ENCODE peak calls at places on chromosomes 5 and 9, in six cellular contexts. One of them, this sample, is unnamed.
A peak's percentile ranks its signal among the peaks of the same experiment; 100 is the strongest.

GRCh38 chr9:128304971-128305288 is 17.3 kb downstream of the TRUB2 start:
- DNase-seq in GM12878: no peak
- DNase-seq in HL-60: no peak
- DNase-seq in transverse colon: peak; percentile 18
- DNase-seq in SK-N-SH: no peak
- DNase-seq in spleen: no peak
- DNase-seq in this sample: no peak

GRCh38 chr9:87359958-87360601 is 137.6 kb upstream of the DAPK1 start:
- DNase-seq in transverse colon: no peak
- DNase-seq in SK-N-SH: no peak
- DNase-seq in GM12878: no peak
- DNase-seq in HL-60: no peak
- DNase-seq in spleen: no peak
- DNase-seq in this sample: no peak

GRCh38 chr9:84445737-84446136 is 105.2 kb upstream of the SLC28A3 start:
- DNase-seq in HL-60: no peak
- DNase-seq in SK-N-SH: no peak
- DNase-seq in spleen: no peak
- DNase-seq in transverse colon: no peak
- DNase-seq in GM12878: no peak
- DNase-seq in this sample: no peak

GRCh38 chr9:117720066-117720465 is 15.9 kb downstream of the TLR4 start:
- DNase-seq in GM12878: no peak
- DNase-seq in SK-N-SH: no peak
- DNase-seq in transverse colon: no peak
- DNase-seq in spleen: no peak
- DNase-seq in HL-60: no peak
- DNase-seq in this sample: no peak

GRCh38 chr9:96251451-96251850 is 50.5 kb downstream of the HSD17B3 start:
- DNase-seq in HL-60: no peak
- DNase-seq in transverse colon: no peak
- DNase-seq in SK-N-SH: no peak
- DNase-seq in spleen: no peak
- DNase-seq in GM12878: no peak
- DNase-seq in this sample: no peak

GRCh38 chr5:137072376-137073174 is 426.6 kb downstream of the SPOCK1 start:
- DNase-seq in HL-60: no peak
- DNase-seq in SK-N-SH: no peak
- DNase-seq in transverse colon: no peak
- DNase-seq in GM12878: no peak
- DNase-seq in spleen: no peak
- DNase-seq in this sample: no peak

GRCh38 chr9:93713716-93714115 is 137.3 kb downstream of the PHF2 start:
- DNase-seq in SK-N-SH: no peak
- DNase-seq in transverse colon: no peak
- DNase-seq in GM12878: no peak
- DNase-seq in HL-60: no peak
- DNase-seq in spleen: no peak
- DNase-seq in this sample: no peak

GRCh38 chr9:14313951-14314423 is at the start of gene NFIB:
- DNase-seq in HL-60: no peak
- DNase-seq in spleen: peak; percentile 78
- DNase-seq in transverse colon: peak; percentile 36
- DNase-seq in GM12878: no peak
- DNase-seq in SK-N-SH: peak; percentile 88
- DNase-seq in this sample: no peak

GRCh38 chr5:93192107-93192506 is 388.9 kb downstream of the NR2F1-AS1 start:
- DNase-seq in spleen: no peak
- DNase-seq in HL-60: no peak
- DNase-seq in transverse colon: no peak
- DNase-seq in SK-N-SH: no peak
- DNase-seq in GM12878: no peak
- DNase-seq in this sample: no peak

GRCh38 chr9:4097991-4098390 is 201.9 kb downstream of the GLIS3 start:
- DNase-seq in spleen: no peak
- DNase-seq in SK-N-SH: no peak
- DNase-seq in HL-60: no peak
- DNase-seq in GM12878: no peak
- DNase-seq in transverse colon: no peak
- DNase-seq in this sample: no peak

GRCh38 chr5:18507114-18507513 is 872.9 kb downstream of the TAF11L14 start:
- DNase-seq in transverse colon: no peak
- DNase-seq in SK-N-SH: no peak
- DNase-seq in GM12878: no peak
- DNase-seq in HL-60: no peak
- DNase-seq in spleen: no peak
- DNase-seq in this sample: no peak

GRCh38 chr5:76363385-76364261 is 39.5 kb upstream of the IQGAP2 start:
- DNase-seq in transverse colon: peak; percentile 84
- DNase-seq in SK-N-SH: no peak
- DNase-seq in GM12878: no peak
- DNase-seq in spleen: no peak
- DNase-seq in HL-60: no peak
- DNase-seq in this sample: no peak

GRCh38 chr5:140258016-140258415 is 44.9 kb downstream of the PFDN1 start:
- DNase-seq in HL-60: no peak
- DNase-seq in spleen: no peak
- DNase-seq in transverse colon: no peak
- DNase-seq in GM12878: no peak
- DNase-seq in SK-N-SH: no peak
- DNase-seq in this sample: no peak

GRCh38 chr9:128885376-128885775 is 3.4 kb downstream of the LRRC8A start:
- DNase-seq in spleen: no peak
- DNase-seq in GM12878: no peak
- DNase-seq in transverse colon: no peak
- DNase-seq in HL-60: no peak
- DNase-seq in SK-N-SH: no peak
- DNase-seq in this sample: no peak

GRCh38 chr5:453725-454481 is 10.9 kb downstream of the EXOC3 start:
- DNase-seq in transverse colon: peak; percentile 6
- DNase-seq in GM12878: no peak
- DNase-seq in SK-N-SH: no peak
- DNase-seq in spleen: peak; percentile 67
- DNase-seq in HL-60: no peak
- DNase-seq in this sample: no peak

GRCh38 chr5:66814146-66814991 is 218.2 kb downstream of the MAST4 start:
- DNase-seq in GM12878: peak; percentile 5
- DNase-seq in spleen: no peak
- DNase-seq in SK-N-SH: peak; percentile 66
- DNase-seq in transverse colon: peak; percentile 37
- DNase-seq in HL-60: no peak
- DNase-seq in this sample: peak; percentile 18

GRCh38 chr5:111983459-111983858 is 226.5 kb upstream of the NREP start:
- DNase-seq in GM12878: no peak
- DNase-seq in transverse colon: no peak
- DNase-seq in spleen: no peak
- DNase-seq in SK-N-SH: no peak
- DNase-seq in HL-60: no peak
- DNase-seq in this sample: no peak

GRCh38 chr9:113369583-113370140 is 7.1 kb downstream of the HDHD3 start:
- DNase-seq in HL-60: no peak
- DNase-seq in GM12878: no peak
- DNase-seq in spleen: no peak
- DNase-seq in SK-N-SH: no peak
- DNase-seq in transverse colon: no peak
- DNase-seq in this sample: no peak

GRCh38 chr9:104412238-104412637 is 91.8 kb upstream of the OR13F1 start:
- DNase-seq in SK-N-SH: no peak
- DNase-seq in spleen: no peak
- DNase-seq in GM12878: no peak
- DNase-seq in HL-60: no peak
- DNase-seq in transverse colon: no peak
- DNase-seq in this sample: no peak

GRCh38 chr5:1934801-1935429 is 52.2 kb upstream of the IRX4 start:
- DNase-seq in transverse colon: no peak
- DNase-seq in SK-N-SH: no peak
- DNase-seq in spleen: no peak
- DNase-seq in HL-60: no peak
- DNase-seq in GM12878: no peak
- DNase-seq in this sample: no peak

GRCh38 chr9:113920872-113921271 is 44.8 kb downstream of the ZNF618 start:
- DNase-seq in SK-N-SH: no peak
- DNase-seq in HL-60: no peak
- DNase-seq in transverse colon: no peak
- DNase-seq in GM12878: no peak
- DNase-seq in spleen: no peak
- DNase-seq in this sample: no peak

GRCh38 chr9:92614763-92615441 is 55.0 kb downstream of the IPPK start:
- DNase-seq in SK-N-SH: no peak
- DNase-seq in HL-60: no peak
- DNase-seq in spleen: no peak
- DNase-seq in transverse colon: no peak
- DNase-seq in GM12878: no peak
- DNase-seq in this sample: no peak

GRCh38 chr9:111631071-111631971 is at the start of gene DNAJC25:
- DNase-seq in HL-60: peak; percentile 97
- DNase-seq in transverse colon: peak; percentile 97
- DNase-seq in SK-N-SH: peak; percentile 99
- DNase-seq in spleen: peak; percentile 99
- DNase-seq in GM12878: peak; percentile 97
- DNase-seq in this sample: peak; percentile 92

GRCh38 chr9:111634860-111635259 is 3.7 kb downstream of the DNAJC25 start:
- DNase-seq in spleen: no peak
- DNase-seq in HL-60: no peak
- DNase-seq in transverse colon: no peak
- DNase-seq in GM12878: no peak
- DNase-seq in SK-N-SH: no peak
- DNase-seq in this sample: no peak

GRCh38 chr9:111632051-111632450 is 917 bp downstream of the DNAJC25 start:
- DNase-seq in spleen: no peak
- DNase-seq in HL-60: peak; percentile 42
- DNase-seq in GM12878: no peak
- DNase-seq in transverse colon: no peak
- DNase-seq in SK-N-SH: no peak
- DNase-seq in this sample: no peak

GRCh38 chr9:111633389-111633736 is 2.2 kb downstream of the DNAJC25 start:
- DNase-seq in spleen: no peak
- DNase-seq in HL-60: no peak
- DNase-seq in transverse colon: no peak
- DNase-seq in SK-N-SH: no peak
- DNase-seq in GM12878: no peak
- DNase-seq in this sample: no peak

DNA sequence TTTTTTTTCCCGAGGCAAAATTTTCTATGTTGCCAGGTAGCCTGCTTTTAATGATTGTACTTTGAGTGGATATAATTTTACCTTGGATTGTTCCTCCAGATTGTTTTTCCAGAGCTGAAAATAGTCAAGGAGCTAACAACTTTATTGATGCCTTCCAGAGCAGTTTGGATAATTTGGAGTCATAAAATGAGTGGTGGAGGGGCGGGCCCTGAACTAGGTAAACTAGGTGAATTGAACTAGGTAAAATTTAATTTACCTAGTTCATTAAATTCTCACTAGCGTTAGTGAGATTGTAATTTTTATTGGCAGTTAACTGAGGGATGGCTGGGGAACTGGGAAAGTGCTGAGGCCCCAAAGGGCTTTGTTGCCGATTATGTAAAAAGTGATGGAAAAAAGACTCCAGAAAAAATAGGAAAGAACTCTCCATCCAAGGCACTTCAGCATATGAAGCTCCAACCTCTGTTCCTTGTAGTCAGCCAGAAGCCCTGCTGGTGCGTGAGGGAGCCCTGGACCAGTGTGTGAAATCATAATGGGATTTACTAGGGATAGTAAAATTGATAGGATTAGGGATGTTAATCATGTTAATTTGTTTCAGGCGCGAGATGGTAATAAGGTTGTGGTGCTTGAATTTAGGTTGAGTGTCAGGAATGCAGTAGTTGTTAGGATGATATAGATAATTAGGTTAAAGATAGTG is 1.7 kb downstream of the DNAJC25 start:
- DNase-seq in SK-N-SH: no peak
- DNase-seq in transverse colon: no peak
- DNase-seq in GM12878: no peak
- DNase-seq in spleen: no peak
- DNase-seq in HL-60: no peak
- DNase-seq in this sample: no peak
- H3K4me3 ChIP-seq in SK-N-SH: peak overlapping the region; percentile 97
- H3K4me3 ChIP-seq in transverse colon: peak overlapping the region; percentile 60
- H3K4me3 ChIP-seq in GM12878: peak overlapping the region; percentile 86
- H3K4me3 ChIP-seq in spleen: no peak overlapping the region
- H3K4me3 ChIP-seq in HL-60: peak overlapping the region; percentile 81
- H3K4me3 ChIP-seq in this sample: peak overlapping the region; percentile 98

DNA sequence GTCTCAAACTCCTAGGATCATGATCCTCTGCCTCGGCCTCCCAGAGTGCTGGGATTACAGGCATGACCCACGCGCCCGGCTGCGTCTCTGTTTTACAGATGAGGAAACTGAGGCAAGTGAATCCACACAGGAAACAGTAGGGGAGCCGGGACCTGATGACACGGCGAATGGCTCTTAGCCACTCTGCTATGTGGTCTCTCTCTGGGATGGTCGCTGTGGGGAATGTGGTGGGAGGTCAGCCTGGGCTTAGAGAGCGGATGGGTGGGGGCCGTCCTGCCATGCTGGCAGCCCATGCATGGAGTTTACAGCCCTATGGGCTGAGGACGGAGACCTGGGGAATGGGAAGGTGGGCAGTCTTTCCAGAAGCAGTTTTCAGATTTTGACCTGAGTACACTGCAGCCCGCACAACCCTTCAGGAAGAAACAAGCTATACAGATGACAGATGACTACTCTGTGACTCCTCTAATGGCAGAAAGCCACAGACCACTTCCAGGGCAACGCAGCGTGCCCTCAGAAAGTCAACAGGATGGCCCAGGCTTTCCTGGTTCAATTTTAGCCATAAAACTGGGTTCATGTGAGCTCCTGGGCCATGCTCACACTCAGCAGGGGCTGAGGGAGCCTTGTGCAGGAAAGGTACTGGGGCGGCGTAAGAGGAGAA is 136.1 kb upstream of the RAPGEF1 start:
- DNase-seq in HL-60: no peak
- DNase-seq in SK-N-SH: no peak
- DNase-seq in GM12878: no peak
- DNase-seq in spleen: peak; percentile 36
- DNase-seq in transverse colon: no peak
- DNase-seq in this sample: no peak
- TF ChIP-seq POLR2AphosphoS5 in HL-60: no peak
- TF ChIP-seq POLR2AphosphoS5 in SK-N-SH: no peak
- TF ChIP-seq POLR2AphosphoS5 in GM12878: no peak
- TF ChIP-seq POLR2AphosphoS5 in spleen: no peak
- TF ChIP-seq POLR2AphosphoS5 in transverse colon: no peak
- TF ChIP-seq POLR2AphosphoS5 in this sample: no peak

GRCh38 chr5:83059341-83059740 is 17.9 kb downstream of the TMEM167A start:
- DNase-seq in spleen: no peak
- DNase-seq in HL-60: no peak
- DNase-seq in GM12878: no peak
- DNase-seq in SK-N-SH: no peak
- DNase-seq in transverse colon: no peak
- DNase-seq in this sample: no peak

GRCh38 chr5:83055166-83055565 is 22.0 kb downstream of the TMEM167A start:
- DNase-seq in HL-60: no peak
- DNase-seq in GM12878: no peak
- DNase-seq in SK-N-SH: no peak
- DNase-seq in spleen: no peak
- DNase-seq in transverse colon: no peak
- DNase-seq in this sample: no peak

GRCh38 chr5:83058718-83059117 is 18.5 kb downstream of the TMEM167A start:
- DNase-seq in SK-N-SH: no peak
- DNase-seq in transverse colon: no peak
- DNase-seq in HL-60: no peak
- DNase-seq in spleen: no peak
- DNase-seq in GM12878: no peak
- DNase-seq in this sample: no peak
- H3K4me3 ChIP-seq in SK-N-SH: no peak overlapping the region
- H3K4me3 ChIP-seq in transverse colon: no peak overlapping the region
- H3K4me3 ChIP-seq in HL-60: no peak overlapping the region
- H3K4me3 ChIP-seq in spleen: no peak overlapping the region
- H3K4me3 ChIP-seq in GM12878: no peak overlapping the region
- H3K4me3 ChIP-seq in this sample: no peak overlapping the region

GRCh38 chr5:59745422-59745863 is 148.1 kb downstream of the PDE4D start:
- DNase-seq in spleen: no peak
- DNase-seq in transverse colon: peak; percentile 32
- DNase-seq in SK-N-SH: no peak
- DNase-seq in GM12878: no peak
- DNase-seq in HL-60: no peak
- DNase-seq in this sample: no peak
- TF ChIP-seq POLR2AphosphoS5 in spleen: peak; percentile 20
- TF ChIP-seq POLR2AphosphoS5 in transverse colon: peak; percentile 55
- TF ChIP-seq POLR2AphosphoS5 in SK-N-SH: no peak
- TF ChIP-seq POLR2AphosphoS5 in GM12878: no peak
- TF ChIP-seq POLR2AphosphoS5 in HL-60: no peak
- TF ChIP-seq POLR2AphosphoS5 in this sample: no peak

This sample was measured in SK-N-MC.